ENCODE peak calls at places on chromosomes 7 and 10, in four cellular contexts. W, G, P and L are unnamed samples.

GRCh38 chr10:11341253-11341652 is 270.2 kb downstream of the USP6NL start:
- DNase-seq in W (no peak), G (no peak), P (no peak), L (no peak)

GRCh38 chr10:126663328-126663727 is 7.2 kb downstream of the C10orf90 start:
- DNase-seq in W (no peak), G (no peak), P (no peak), L (no peak)

GRCh38 chr7:50317697-50318640 is 13.5 kb downstream of the IKZF1 start:
- DNase-seq in W (no peak), G (no peak), P (no peak), L (no peak)

GRCh38 chr10:118564652-118565051 is 30.8 kb downstream of the PRLHR start:
- DNase-seq in W (peak), G (peak), P (no peak), L (no peak)

GRCh38 chr7:24378871-24379608 is 95.0 kb downstream of the NPY start:
- DNase-seq in W (peak), G (no peak), P (peak), L (no peak)

GRCh38 chr10:13567030-13567429 is 19.7 kb upstream of the PRPF18 start:
- DNase-seq in W (no peak), G (no peak), P (no peak), L (no peak)

GRCh38 chr10:30176182-30176581 is 116.8 kb upstream of the JCAD start:
- DNase-seq in W (no peak), G (no peak), P (no peak), L (no peak)

GRCh38 chr7:134420509-134421125 is 38.3 kb downstream of the AKR1B1 start:
- DNase-seq in W (peak), G (peak), P (no peak), L (peak)

GRCh38 chr7:157901166-157901565 is 564.4 kb downstream of the DNAJB6 start:
- DNase-seq in W (no peak), G (no peak), P (no peak), L (no peak)

GRCh38 chr7:4561775-4562174 is 120.3 kb upstream of the FOXK1 start:
- DNase-seq in W (no peak), G (peak), P (no peak), L (no peak)

GRCh38 chr10:31961675-31962074 is 33.0 kb upstream of the ARHGAP12 start:
- DNase-seq in W (peak), G (no peak), P (no peak), L (no peak)

GRCh38 chr10:24762161-24762924 is 38.7 kb upstream of the ARHGAP21 start:
- DNase-seq in W (no peak), G (no peak), P (no peak), L (no peak)

GRCh38 chr7:27843584-27844305 is 103.8 kb downstream of the TAX1BP1 start:
- DNase-seq in W (no peak), G (no peak), P (no peak), L (no peak)

GRCh38 chr10:100307716-100308115 is 21.2 kb upstream of the BLOC1S2 start:
- DNase-seq in W (no peak), G (no peak), P (no peak), L (no peak)

GRCh38 chr7:155998766-155999630 is 186.7 kb upstream of the SHH start:
- DNase-seq in W (no peak), G (no peak), P (no peak), L (no peak)
- TF ChIP-seq EP300 in W (no peak), G (no peak), P (no peak), L (no peak)

GRCh38 chr10:23146069-23146657 is 45.9 kb upstream of the PTF1A start:
- DNase-seq in W (no peak), G (peak), P (no peak), L (no peak)
- TF ChIP-seq EP300 in W (no peak), G (no peak), P (no peak), L (no peak)

GRCh38 chr10:76127984-76128589 is 696.7 kb downstream of the LRMDA start:
- DNase-seq in W (no peak), G (no peak), P (peak), L (no peak)

GRCh38 chr10:76129213-76129612 is 697.8 kb downstream of the LRMDA start:
- DNase-seq in W (no peak), G (no peak), P (peak), L (no peak)

GRCh38 chr10:76130892-76131291 is 699.5 kb downstream of the LRMDA start:
- DNase-seq in W (no peak), G (no peak), P (no peak), L (no peak)

GRCh38 chr10:76136876-76137420 is 705.5 kb downstream of the LRMDA start:
- DNase-seq in W (no peak), G (no peak), P (no peak), L (no peak)

DNA sequence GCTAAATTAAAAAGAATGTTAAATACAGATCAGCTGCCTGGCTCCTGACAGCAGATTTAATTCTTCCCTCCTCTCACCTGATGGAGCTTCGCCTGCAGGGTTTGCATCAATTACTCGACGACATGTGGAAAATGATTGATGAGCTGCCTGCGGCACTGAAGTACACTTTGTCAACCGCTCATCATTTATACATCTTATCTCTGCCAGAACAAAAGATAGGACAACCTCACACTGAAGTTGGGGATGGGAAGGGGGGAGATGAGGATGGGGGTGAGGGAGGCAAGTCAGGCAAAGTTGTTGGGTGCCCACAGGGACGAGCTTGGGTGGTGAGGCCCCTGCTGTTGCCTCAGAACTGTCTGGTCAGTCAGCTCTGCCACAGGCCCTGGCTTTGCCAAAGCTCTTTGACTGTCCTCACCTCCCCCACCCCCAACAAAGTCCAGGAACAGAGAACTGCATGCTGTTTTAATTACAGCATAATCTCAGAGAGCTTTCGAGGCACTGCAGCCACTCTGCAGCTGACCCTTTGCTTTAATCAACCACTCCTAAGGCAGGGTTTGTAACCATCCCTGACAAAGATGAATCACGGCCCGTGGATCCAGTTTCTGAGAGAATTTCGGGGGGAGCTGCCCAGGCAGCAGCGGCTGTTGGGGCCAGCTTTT is 702.3 kb downstream of the LRMDA start:
- DNase-seq in W (no peak), G (no peak), P (no peak), L (no peak)
- TF ChIP-seq EP300 in W (no peak), G (no peak), P (no peak), L (no peak)

GRCh38 chr7:151719031-151719894 is 157.7 kb downstream of the PRKAG2 start:
- DNase-seq in W (no peak), G (no peak), P (no peak), L (no peak)
- TF ChIP-seq EP300 in W (no peak), G (no peak), P (no peak), L (no peak)

GRCh38 chr10:110353244-110354119 is 48.8 kb upstream of the SMNDC1 start:
- DNase-seq in W (peak), G (peak), P (no peak), L (no peak)
- TF ChIP-seq EP300 in W (no peak), G (no peak), P (no peak), L (no peak)

GRCh38 chr10:624605-625334 is 64.7 kb downstream of the DIP2C start:
- DNase-seq in W (no peak), G (peak), P (no peak), L (no peak)
- TF ChIP-seq EP300 in W (no peak), G (peak), P (peak), L (peak)

GRCh38 chr10:133372507-133372906 is 647 bp downstream of the ECHS1 start:
- DNase-seq in W (no peak), G (no peak), P (no peak), L (no peak)
- TF ChIP-seq EP300 in W (no peak), G (no peak), P (no peak), L (no peak)

DNA sequence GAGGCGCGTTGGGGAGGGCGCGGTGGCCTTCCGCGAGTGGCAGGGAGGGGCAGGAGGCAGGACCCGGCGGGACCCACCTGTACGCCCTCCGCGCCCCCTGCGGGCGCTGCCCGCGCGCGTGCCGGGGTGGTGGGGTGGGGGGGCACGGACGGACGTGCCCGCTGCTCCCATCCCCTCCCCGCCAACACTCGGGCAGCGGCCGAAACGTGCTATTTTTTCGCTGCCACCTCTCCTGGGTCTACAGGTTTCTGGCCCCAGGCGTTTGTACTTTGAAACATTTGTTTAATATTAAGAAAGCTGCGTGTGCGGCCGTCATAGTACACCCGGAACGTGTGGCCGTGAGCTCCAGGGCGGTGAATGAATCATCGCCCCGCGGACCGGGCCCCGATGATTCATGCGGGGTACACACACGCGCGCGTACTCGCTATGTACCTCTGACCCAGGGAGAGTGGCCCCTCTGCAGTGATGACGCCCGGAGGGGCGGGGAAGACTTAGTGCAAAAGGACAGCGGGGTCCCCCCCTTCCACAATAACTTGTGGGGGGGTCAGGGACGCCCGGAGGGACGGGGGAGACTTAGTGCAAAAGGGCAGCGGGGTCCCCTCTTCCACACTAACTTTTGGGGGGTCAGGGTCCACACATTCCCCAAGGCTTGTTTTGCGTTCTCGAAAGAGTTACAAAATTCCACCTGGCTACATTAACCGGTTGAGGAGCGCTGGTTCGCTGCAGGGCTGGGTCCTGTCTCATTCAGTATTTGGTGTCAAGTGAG is 56.6 kb upstream of the PCGF5 start:
- DNase-seq in W (peak), G (peak), P (no peak), L (peak)
- TF ChIP-seq EP300 in W (peak), G (no peak), P (no peak), L (no peak)

DNA sequence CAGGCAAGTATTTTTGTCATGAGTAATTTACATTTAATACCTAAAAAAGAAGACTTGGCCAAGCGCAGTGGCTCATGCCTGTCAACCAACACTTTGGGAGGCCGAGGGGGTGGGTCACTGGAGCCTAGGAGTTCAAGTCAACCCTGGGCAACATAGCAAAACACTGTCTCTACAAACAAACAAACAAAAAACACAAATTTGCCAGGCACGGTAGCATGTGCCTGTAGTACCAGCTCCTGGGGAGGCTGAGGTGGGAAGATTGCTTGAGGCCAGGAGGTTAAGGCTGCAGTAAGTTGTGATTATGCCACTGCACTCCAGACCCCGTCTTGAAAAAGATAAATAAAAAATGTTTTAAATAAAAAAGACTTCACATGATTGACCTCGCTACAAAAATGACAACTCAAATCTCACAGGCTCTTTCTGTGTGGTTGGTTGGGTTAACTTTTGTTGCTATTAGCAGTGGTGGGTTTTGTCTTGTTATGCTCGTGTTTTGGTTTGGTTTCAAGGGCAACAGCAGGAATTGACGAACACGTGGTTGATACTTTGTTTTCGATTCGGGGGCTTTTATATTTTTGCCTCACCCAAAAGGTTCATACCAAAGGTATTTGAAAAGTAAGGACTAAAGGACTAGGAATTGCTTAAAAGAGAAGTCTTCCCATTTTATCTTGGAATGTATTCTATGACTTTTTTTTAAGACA is 227.2 kb upstream of the MKLN1 start:
- DNase-seq in W (no peak), G (no peak), P (no peak), L (no peak)
- TF ChIP-seq EP300 in W (no peak), G (no peak), P (no peak), L (no peak)